ENCODE peak calls at places on chromosomes 1 and 21, in nine cellular contexts. Y, M, H, J, G, I, C, B and A are unnamed samples.

GRCh38 chr1:26069941-26070807 is 2.7 kb upstream of the TRIM63 start:
- DNase-seq in M (no peak), J (no peak), Y (peak; percentile 7), H (peak; percentile 7), G (no peak), B (peak; percentile 97), I (no peak), C (no peak), A (no peak)

GRCh38 chr21:34510148-34511142 is 1.6 kb downstream of the KCNE1 start:
- DNase-seq in M (no peak), H (peak; percentile 66), I (peak; percentile 63), C (no peak), J (no peak), G (peak; percentile 47), B (peak; percentile 69), Y (peak; percentile 20), A (peak; percentile 74)

GRCh38 chr1:155219592-155220031 is 11.1 kb downstream of the MTX1 start:
- DNase-seq in Y (no peak), B (peak; percentile 62), G (no peak), J (no peak), C (no peak), H (no peak), I (peak; percentile 24), M (no peak), A (no peak)

GRCh38 chr1:23578311-23578996 is 19.2 kb upstream of the ID3 start:
- DNase-seq in C (no peak), I (no peak), H (peak; percentile 64), M (no peak), B (no peak), G (no peak), Y (no peak), J (no peak), A (no peak)

GRCh38 chr1:214584805-214585766 is 17.9 kb upstream of the CENPF start:
- DNase-seq in I (peak; percentile 88), H (peak; percentile 47), G (no peak), M (no peak), Y (peak; percentile 83), C (no peak), J (peak; percentile 40), B (no peak), A (peak; percentile 69)

GRCh38 chr1:199020904-199021303 is 382.1 kb downstream of the PTPRC start:
- DNase-seq in M (no peak), J (no peak), Y (no peak), I (peak; percentile 53), B (no peak), H (peak; percentile 80), G (no peak), C (no peak), A (no peak)

GRCh38 chr1:192766876-192767275 is 42.0 kb upstream of the RGS2 start:
- DNase-seq in M (no peak), J (no peak), C (no peak), Y (no peak), G (no peak), I (no peak), B (no peak), H (no peak), A (no peak)

GRCh38 chr1:8525291-8526275 is 207.7 kb downstream of the SLC45A1 start:
- DNase-seq in Y (no peak), M (peak; percentile 73), G (peak; percentile 78), C (peak; percentile 14), B (peak; percentile 88), I (peak; percentile 99), H (peak; percentile 94), J (peak; percentile 82), A (no peak)

GRCh38 chr1:87902830-87903614 is 574.3 kb downstream of the LMO4 start:
- DNase-seq in M (no peak), B (peak; percentile 20), H (peak; percentile 5), J (no peak), G (no peak), Y (no peak), C (no peak), I (peak; percentile 85), A (peak; percentile 82)

GRCh38 chr1:21050031-21050430 is 126.7 kb downstream of the EIF4G3 start:
- DNase-seq in C (no peak), Y (no peak), J (peak; percentile 56), H (no peak), I (no peak), B (no peak), M (no peak), G (no peak), A (no peak)

GRCh38 chr1:1614204-1614953 is 921 bp upstream of the MIB2 start:
- DNase-seq in M (no peak), I (peak; percentile 71), H (no peak), J (peak; percentile 82), C (no peak), G (peak; percentile 45), Y (peak; percentile 67), B (peak; percentile 91), A (no peak)

GRCh38 chr1:153628638-153629342 is 556 bp downstream of the S100A1 start:
- DNase-seq in Y (no peak), C (no peak), J (no peak), G (no peak), M (no peak), I (no peak), B (no peak), H (no peak), A (no peak)

GRCh38 chr1:220692436-220693228 is 2.5 kb downstream of the C1orf115 start:
- DNase-seq in B (no peak), M (no peak), J (peak; percentile 6), I (no peak), G (no peak), Y (no peak), C (no peak), H (no peak), A (no peak)

GRCh38 chr1:29831500-29832117 is 595.3 kb downstream of the PTPRU start:
- DNase-seq in B (no peak), M (no peak), I (no peak), G (no peak), Y (no peak), H (no peak), J (no peak), C (no peak), A (no peak)

GRCh38 chr1:31003613-31004230 is 61.8 kb downstream of the PUM1 start:
- DNase-seq in J (no peak), M (no peak), H (no peak), B (no peak), Y (no peak), G (no peak), I (no peak), C (no peak), A (no peak)